ENCODE peak calls at places on chromosomes 6 and 20, in six cellular contexts. W is H9, J is mesenchymal stem cell, M is neuronal stem cell, B is IMR-90, T is H1. P is an unnamed sample.

GRCh38 chr6:37940074-37940847 is 120.7 kb downstream of the ZFAND3 start:
- DNase-seq in B (peak; percentile 75), T (no peak), M (no peak), J (peak; percentile 72), W (no peak), P (no peak)

GRCh38 chr6:134892362-134892761 is 57.5 kb downstream of the ALDH8A1 start:
- DNase-seq in B (no peak), W (no peak), M (no peak), T (no peak), J (no peak), P (no peak)

GRCh38 chr6:52399511-52400315 is 20.4 kb upstream of the EFHC1 start:
- DNase-seq in M (peak; percentile 54), B (peak; percentile 70), W (peak; percentile 55), T (no peak), J (peak; percentile 68), P (peak; percentile 78)

GRCh38 chr6:110221738-110222137 is 41.5 kb downstream of the CDC40 start:
- DNase-seq in T (no peak), W (no peak), B (peak; percentile 7), M (no peak), J (no peak), P (no peak)

GRCh38 chr6:118668761-118669411 is 17.5 kb upstream of the CEP85L start:
- DNase-seq in W (no peak), B (peak; percentile 85), J (peak; percentile 85), T (no peak), M (no peak), P (peak; percentile 43)

GRCh38 chr20:50624351-50625016 is 66.9 kb downstream of the RIPOR3 start:
- DNase-seq in W (no peak), M (no peak), J (no peak), T (no peak), B (no peak), P (no peak)

GRCh38 chr6:143271024-143271423 is 179.5 kb downstream of the ADAT2 start:
- DNase-seq in W (no peak), J (peak; percentile 82), M (no peak), B (peak; percentile 82), T (no peak), P (no peak)

GRCh38 chr6:84428300-84428907 is 201.0 kb upstream of the CEP162 start:
- DNase-seq in T (peak; percentile 60), B (peak; percentile 45), J (peak; percentile 57), W (peak; percentile 45), M (peak; percentile 35), P (peak; percentile 53)

GRCh38 chr6:146364816-146365594 is 178.6 kb upstream of the RAB32 start:
- DNase-seq in W (no peak), B (no peak), M (no peak), J (no peak), T (no peak), P (no peak)

GRCh38 chr6:3603443-3604130 is 146.7 kb upstream of the SLC22A23 start:
- DNase-seq in B (no peak), W (no peak), T (no peak), M (no peak), J (peak; percentile 24), P (no peak)

GRCh38 chr6:111727798-111728197 is 122.1 kb upstream of the TRAF3IP2 start:
- DNase-seq in J (peak; percentile 23), T (no peak), B (peak; percentile 20), W (no peak), M (no peak), P (peak; percentile 49)

GRCh38 chr20:53568351-53568750 is 25.3 kb downstream of the ZNF217 start:
- DNase-seq in J (no peak), T (no peak), W (no peak), M (no peak), B (no peak), P (no peak)
- H3K4me2 ChIP-seq in J (no peak overlapping the region), T (no peak overlapping the region), W (no peak overlapping the region), M (no peak overlapping the region), B (no peak overlapping the region), P (no peak overlapping the region)

GRCh38 chr6:32074996-32075532 is 34.1 kb downstream of the TNXB start:
- DNase-seq in T (no peak), M (no peak), J (peak; percentile 45), W (no peak), B (peak; percentile 34), P (no peak)

GRCh38 chr6:32079566-32080290 is 29.4 kb downstream of the TNXB start:
- DNase-seq in W (no peak), T (no peak), J (no peak), B (no peak), M (no peak), P (no peak)

GRCh38 chr6:32073066-32073465 is 34.9 kb downstream of the CYP21A2 start:
- DNase-seq in M (no peak), T (no peak), J (no peak), B (no peak), W (no peak), P (no peak)

GRCh38 chr6:32073613-32074012 is 35.4 kb downstream of the CYP21A2 start:
- DNase-seq in M (no peak), B (no peak), T (no peak), J (no peak), W (no peak), P (no peak)

DNA sequence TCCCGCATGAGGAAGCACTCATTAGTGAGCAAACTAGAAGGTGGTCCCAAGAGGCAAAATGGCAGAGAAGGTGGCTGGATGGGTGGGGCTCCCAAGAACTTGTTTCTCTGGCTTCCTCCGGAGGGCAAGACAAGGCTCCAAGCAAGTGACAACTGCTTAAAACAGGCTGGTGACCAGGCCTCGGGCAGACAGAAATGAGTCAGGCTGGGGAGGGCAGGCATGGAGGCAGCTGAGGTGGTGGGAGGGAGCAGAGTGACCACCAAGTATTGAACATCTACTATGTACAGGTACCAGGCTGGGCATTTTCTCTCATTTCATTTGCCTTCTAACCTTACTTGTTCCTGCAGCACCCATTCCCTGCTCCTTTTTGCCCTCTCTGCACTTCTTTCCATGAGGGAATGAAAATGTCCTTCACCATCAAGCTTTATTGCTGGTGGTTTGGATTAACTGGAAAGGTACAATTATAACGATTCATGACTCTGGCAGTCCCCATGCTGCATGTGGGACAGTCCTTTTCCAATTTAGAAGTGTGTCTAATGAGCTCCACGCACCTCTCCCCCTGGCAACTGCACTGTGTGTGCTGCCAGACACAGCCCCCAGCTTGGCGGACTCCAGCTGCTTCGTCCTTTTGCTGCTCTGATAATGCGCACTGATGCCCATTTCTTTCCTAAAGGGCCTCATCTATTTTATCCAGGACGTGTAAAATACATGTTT is 33.2 kb downstream of the TNXB start:
- DNase-seq in J (peak; percentile 26), T (no peak), W (no peak), B (no peak), M (no peak), P (no peak)
- H2BK120ac ChIP-seq in J (no peak overlapping the region), T (no peak overlapping the region), W (no peak overlapping the region), B (no peak overlapping the region), M (no peak overlapping the region), P (no peak overlapping the region)

GRCh38 chr20:38726849-38727601 is 2.7 kb downstream of the SLC32A1 start:
- DNase-seq in B (no peak), W (peak; percentile 97), J (no peak), M (peak; percentile 80), T (peak; percentile 99), P (peak; percentile 94)

GRCh38 chr20:38728237-38728761 is 4.0 kb downstream of the SLC32A1 start:
- DNase-seq in J (no peak), M (no peak), T (peak; percentile 71), W (peak; percentile 66), B (no peak), P (peak; percentile 54)

GRCh38 chr20:38725959-38726848 is 1.9 kb downstream of the SLC32A1 start:
- DNase-seq in J (peak; percentile 33), T (peak; percentile 92), M (peak; percentile 84), B (peak; percentile 11), W (peak; percentile 93), P (peak; percentile 97)

GRCh38 chr20:38728911-38729642 is 4.8 kb downstream of the SLC32A1 start:
- DNase-seq in W (peak; percentile 87), M (no peak), B (no peak), T (peak; percentile 88), J (no peak), P (peak; percentile 63)

DNA sequence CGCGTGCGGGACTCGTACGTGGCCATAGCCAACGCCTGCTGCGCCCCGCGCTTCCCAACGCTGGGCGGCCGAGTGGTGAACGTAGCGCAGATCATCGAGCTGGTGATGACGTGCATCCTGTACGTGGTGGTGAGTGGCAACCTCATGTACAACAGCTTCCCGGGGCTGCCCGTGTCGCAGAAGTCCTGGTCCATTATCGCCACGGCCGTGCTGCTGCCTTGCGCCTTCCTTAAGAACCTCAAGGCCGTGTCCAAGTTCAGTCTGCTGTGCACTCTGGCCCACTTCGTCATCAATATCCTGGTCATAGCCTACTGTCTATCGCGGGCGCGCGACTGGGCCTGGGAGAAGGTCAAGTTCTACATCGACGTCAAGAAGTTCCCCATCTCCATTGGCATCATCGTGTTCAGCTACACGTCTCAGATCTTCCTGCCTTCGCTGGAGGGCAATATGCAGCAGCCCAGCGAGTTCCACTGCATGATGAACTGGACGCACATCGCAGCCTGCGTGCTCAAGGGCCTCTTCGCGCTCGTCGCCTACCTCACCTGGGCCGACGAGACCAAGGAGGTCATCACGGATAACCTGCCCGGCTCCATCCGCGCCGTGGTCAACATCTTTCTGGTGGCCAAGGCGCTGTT is 3.4 kb downstream of the SLC32A1 start:
- DNase-seq in M (no peak), W (no peak), B (no peak), T (peak; percentile 67), J (no peak), P (no peak)
- H3K23ac ChIP-seq in M (peak overlapping the region; percentile 78), W (no peak overlapping the region), B (no peak overlapping the region), T (no peak overlapping the region), J (no peak overlapping the region), P (no peak overlapping the region)

GRCh38 chr6:54058236-54058635 is 53.0 kb upstream of the MLIP start:
- DNase-seq in B (no peak), J (no peak), T (no peak), M (no peak), W (no peak), P (no peak)

GRCh38 chr6:54060286-54060685 is 51.0 kb upstream of the MLIP start:
- DNase-seq in J (peak; percentile 60), M (no peak), T (no peak), W (no peak), B (peak; percentile 53), P (peak; percentile 92)

GRCh38 chr6:54063228-54063539 is 48.1 kb upstream of the MLIP start:
- DNase-seq in B (no peak), T (no peak), M (no peak), J (no peak), W (no peak), P (no peak)

GRCh38 chr6:54057068-54057467 is 54.2 kb upstream of the MLIP start:
- DNase-seq in W (no peak), M (no peak), J (no peak), T (no peak), B (no peak), P (no peak)

DNA sequence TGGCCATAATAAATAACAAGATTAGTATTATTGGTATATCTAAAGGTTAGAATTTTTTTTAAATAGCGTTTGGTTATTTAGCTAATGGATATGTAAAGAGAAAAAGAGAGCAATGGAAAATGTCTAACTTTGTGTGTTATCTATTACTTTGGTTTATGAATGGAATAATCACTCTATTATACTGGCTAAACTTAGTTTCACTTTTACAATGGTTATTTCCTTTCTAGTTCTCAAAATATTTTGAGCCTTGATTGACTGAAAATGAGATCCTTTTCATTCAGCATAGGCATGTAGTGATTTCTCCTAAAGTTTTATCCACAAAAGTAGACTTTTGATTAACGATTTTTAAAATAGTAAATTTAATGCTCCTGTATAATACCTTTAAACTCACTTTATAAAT is 51.6 kb upstream of the MLIP start:
- DNase-seq in B (no peak), W (no peak), J (no peak), M (no peak), T (no peak), P (no peak)
- H3K4me2 ChIP-seq in B (peak overlapping the region; percentile 10), W (no peak overlapping the region), J (no peak overlapping the region), M (no peak overlapping the region), T (no peak overlapping the region), P (no peak overlapping the region)